ENCODE peak calls at places on chromosomes 4 and X, in five cellular contexts. B is ovary, S is HCT116, Z is tibial nerve, L is IMR-90. G is an unnamed sample.

GRCh38 chr4:35934370-35934981 is 309.8 kb downstream of the ARAP2 start:
- DNase-seq in B (no peak), Z (no peak), L (peak; percentile 1), S (peak; percentile 12), G (no peak)

GRCh38 chrX:40773188-40773587 is 37.8 kb upstream of the MED14 start:
- DNase-seq in S (no peak), B (no peak), Z (no peak), L (no peak), G (no peak)

GRCh38 chr4:71259911-71260331 is 78.9 kb upstream of the SLC4A4 start:
- DNase-seq in S (no peak), L (no peak), Z (peak; percentile 22), B (no peak), G (no peak)

GRCh38 chrX:22323541-22323940 is 50.8 kb downstream of the CBLL2 start:
- DNase-seq in Z (no peak), L (peak; percentile 77), S (no peak), B (no peak), G (no peak)

GRCh38 chr4:17869327-17869726 is 58.5 kb downstream of the NCAPG start:
- DNase-seq in B (no peak), S (no peak), Z (no peak), L (peak; percentile 85), G (no peak)

GRCh38 chrX:69264134-69264533 is 98.9 kb upstream of the PJA1 start:
- DNase-seq in B (no peak), S (no peak), L (no peak), Z (no peak), G (no peak)

GRCh38 chr4:106717094-106717493 is 319.0 kb downstream of the DKK2 start:
- DNase-seq in S (no peak), B (no peak), L (no peak), Z (no peak), G (no peak)

GRCh38 chr4:159497961-159498360 is 395.1 kb downstream of the RAPGEF2 start:
- DNase-seq in S (no peak), L (no peak), Z (no peak), B (no peak), G (no peak)

GRCh38 chr4:85565761-85566480 is 91.0 kb downstream of the ARHGAP24 start:
- DNase-seq in L (no peak), S (no peak), B (no peak), Z (no peak), G (no peak)

GRCh38 chr4:67393699-67394281 is 151.5 kb downstream of the CENPC start:
- DNase-seq in Z (peak; percentile 68), B (no peak), S (peak; percentile 29), L (peak; percentile 50), G (no peak)

GRCh38 chrX:144335402-144335801 is 451.5 kb downstream of the UBE2NL start:
- DNase-seq in B (no peak), Z (no peak), S (no peak), L (no peak), G (no peak)
- TF ChIP-seq POLR2A in B (no peak), Z (no peak), S (no peak), L (no peak), G (no peak)

GRCh38 chrX:48897621-48898306 is at the start of the genes PQBP1 and TIMM17B:
- DNase-seq in S (peak; percentile 93), B (peak; percentile 86), L (peak; percentile 96), Z (peak; percentile 83), G (peak; percentile 91)
- TF ChIP-seq POLR2A in S (peak; percentile 62), B (peak; percentile 86), L (peak; percentile 86), Z (peak; percentile 46), G (no peak)

DNA sequence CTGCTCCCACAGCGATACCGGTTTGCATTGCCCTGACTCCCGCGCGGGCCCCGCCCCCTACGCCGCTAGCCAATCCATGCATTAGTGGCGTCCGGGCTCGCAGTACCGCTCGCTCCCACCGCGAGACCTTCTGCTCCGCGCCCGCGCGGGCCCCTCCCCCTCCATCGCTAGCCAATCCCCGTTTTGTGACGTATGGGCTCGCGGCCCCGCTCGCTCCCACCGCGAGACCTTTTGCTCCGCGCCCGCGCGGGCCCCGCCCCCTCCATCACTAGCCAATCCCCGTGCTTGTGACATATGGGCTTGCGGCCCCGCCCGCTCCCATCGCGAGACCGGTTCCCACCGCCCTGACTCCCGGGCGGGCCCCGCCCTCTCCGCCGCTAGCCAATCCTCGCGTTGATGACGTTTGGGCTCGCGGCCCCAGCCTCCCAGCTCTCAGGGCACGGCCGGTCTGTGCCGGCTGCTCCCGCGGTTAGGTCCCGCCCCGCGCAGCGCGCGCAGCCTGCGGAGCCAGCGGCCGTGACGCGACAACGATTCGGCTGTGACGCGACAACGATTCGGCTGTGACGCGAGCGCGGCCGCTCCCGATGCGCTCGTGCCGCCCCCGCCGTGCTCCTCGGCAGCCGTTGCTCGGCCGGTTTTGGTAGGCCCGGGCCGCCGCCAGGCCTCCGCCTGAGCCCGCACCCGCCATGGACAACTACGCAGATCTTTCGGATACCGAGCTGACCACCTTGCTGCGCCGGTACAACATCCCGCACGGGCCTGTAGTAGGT is at the start of gene EMD:
- DNase-seq in S (peak; percentile 91), B (peak; percentile 95), L (peak; percentile 96), Z (peak; percentile 92), G (peak; percentile 98)
- TF ChIP-seq POLR2A in S (no peak), B (peak; percentile 94), L (peak; percentile 88), Z (peak; percentile 81), G (peak; percentile 14)

DNA sequence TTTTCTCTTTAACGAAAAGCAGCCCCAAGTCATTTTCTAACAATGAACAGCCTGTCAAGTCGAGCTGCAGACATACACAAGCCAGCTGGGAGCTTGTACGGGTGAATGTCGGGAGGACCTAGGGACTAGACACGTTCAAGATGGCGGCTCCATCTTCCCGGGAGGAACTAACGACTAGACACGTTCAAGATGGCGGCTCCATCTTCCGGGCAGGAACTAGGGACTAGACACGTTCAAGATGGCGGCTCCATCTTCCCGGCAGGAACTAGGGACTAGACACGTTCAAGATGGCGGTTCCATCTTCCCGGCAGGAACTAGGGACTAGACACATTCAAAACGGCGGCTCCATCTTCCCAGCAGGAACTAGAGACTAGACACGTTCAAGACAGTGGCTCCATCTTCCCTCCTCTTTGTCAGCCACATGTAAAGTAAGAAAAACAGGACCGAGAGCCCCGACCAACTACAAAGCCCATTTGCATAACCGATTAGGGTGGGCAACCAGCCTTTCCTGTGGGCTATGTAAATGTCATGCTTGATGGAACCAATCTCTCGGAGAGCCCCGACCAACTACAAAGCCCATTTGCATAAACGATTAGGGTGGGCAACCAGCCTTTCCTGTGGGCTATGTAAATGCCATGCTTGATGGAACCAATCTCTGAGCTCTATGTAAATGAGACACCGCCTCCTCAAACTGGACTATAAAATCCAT is 175.5 kb downstream of the DHRSX start:
- DNase-seq in S (no peak), Z (no peak), B (peak; percentile 81), L (peak; percentile 84), G (peak; percentile 38)
- TF ChIP-seq POLR2A in S (no peak), Z (no peak), B (no peak), L (no peak), G (peak; percentile 50)

GRCh38 chr4:5660185-5660584 is 48.2 kb downstream of the EVC2 start:
- DNase-seq in S (no peak), Z (no peak), L (peak; percentile 52), B (no peak), G (no peak)

GRCh38 chr4:5654791-5655190 is 53.6 kb downstream of the EVC2 start:
- DNase-seq in B (no peak), L (no peak), S (no peak), Z (no peak), G (no peak)

GRCh38 chr4:5658992-5659391 is 49.4 kb downstream of the EVC2 start:
- DNase-seq in B (no peak), L (no peak), Z (no peak), S (no peak), G (no peak)

GRCh38 chr4:5661237-5661636 is 47.1 kb downstream of the EVC2 start:
- DNase-seq in L (no peak), B (no peak), Z (no peak), S (no peak), G (no peak)

DNA sequence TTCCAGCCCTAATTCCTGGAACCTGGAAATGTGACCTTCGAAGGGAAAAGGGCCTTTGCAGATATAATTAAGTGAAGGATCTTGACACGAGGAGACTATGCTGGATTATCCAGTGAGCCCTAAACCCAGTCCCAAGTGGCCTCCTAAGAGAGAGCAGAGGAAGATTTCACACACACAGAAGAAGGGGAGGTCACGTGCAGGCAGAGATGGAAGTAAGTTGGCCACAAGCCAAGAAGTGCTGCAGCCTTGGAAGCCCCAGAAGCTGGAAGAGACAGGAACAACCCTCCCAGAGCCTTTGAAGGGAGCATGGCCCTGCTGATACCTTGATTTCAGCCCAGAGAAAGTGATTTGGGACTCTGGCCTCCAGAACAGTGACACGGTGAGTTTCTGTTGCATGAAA is 51.9 kb downstream of the EVC2 start:
- DNase-seq in B (no peak), L (no peak), S (no peak), Z (no peak), G (no peak)
- TF ChIP-seq POLR2A in B (no peak), L (no peak), S (no peak), Z (no peak), G (no peak)

DNA sequence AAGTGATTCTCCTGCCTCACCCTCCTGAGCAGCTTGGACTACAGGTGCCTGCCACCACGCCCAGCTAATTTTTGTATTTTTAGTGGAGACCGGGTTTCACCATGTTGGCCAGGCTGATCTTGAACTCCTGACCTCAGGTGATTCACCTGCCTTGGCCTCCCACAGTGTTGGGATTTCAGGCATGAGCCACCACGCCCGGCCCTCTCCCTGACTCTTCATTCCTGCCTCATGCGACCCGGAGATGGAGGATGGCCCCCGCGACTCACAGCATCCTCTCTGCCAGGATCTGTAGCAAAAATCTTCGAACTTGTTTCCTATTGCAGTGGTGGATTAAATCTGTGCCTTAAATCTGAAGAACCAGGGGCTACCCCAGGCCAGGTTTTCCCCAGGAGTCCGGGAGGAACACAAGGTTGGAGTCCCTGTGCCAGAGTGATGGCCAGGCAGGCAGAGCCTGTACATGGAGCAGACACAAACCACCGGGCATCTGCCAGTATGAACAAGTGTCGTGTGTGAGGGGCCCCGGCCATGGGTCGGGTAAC is 11.5 kb downstream of the CPLX1 start:
- DNase-seq in L (no peak), S (no peak), B (no peak), Z (no peak), G (no peak)
- TF ChIP-seq POLR2A in L (no peak), S (no peak), B (no peak), Z (no peak), G (no peak)

G was measured in thyroid gland.